ENCODE peak calls at places on chromosomes 7 and 10, in five cellular contexts. One of them, this sample, is unnamed.

GRCh38 chr7:2710901-2711551 is 23.0 kb downstream of the AMZ1 start:
- DNase-seq in spleen: no peak
- DNase-seq in SK-N-MC: no peak
- DNase-seq in suprapubic skin: no peak
- DNase-seq in K562: no peak
- DNase-seq in this sample: no peak

GRCh38 chr10:18376650-18377049 is 236.4 kb downstream of the CACNB2 start:
- DNase-seq in spleen: no peak
- DNase-seq in SK-N-MC: no peak
- DNase-seq in suprapubic skin: no peak
- DNase-seq in K562: no peak
- DNase-seq in this sample: no peak

GRCh38 chr7:115471891-115472290 is 550.0 kb downstream of the MDFIC start:
- DNase-seq in spleen: no peak
- DNase-seq in SK-N-MC: no peak
- DNase-seq in suprapubic skin: no peak
- DNase-seq in K562: no peak
- DNase-seq in this sample: no peak

GRCh38 chr7:137130751-137131158 is 212.8 kb downstream of the PTN start:
- DNase-seq in spleen: peak
- DNase-seq in SK-N-MC: no peak
- DNase-seq in suprapubic skin: no peak
- DNase-seq in K562: no peak
- DNase-seq in this sample: no peak

GRCh38 chr10:17784701-17785100 is 24.4 kb upstream of the MRC1 start:
- DNase-seq in spleen: no peak
- DNase-seq in SK-N-MC: no peak
- DNase-seq in suprapubic skin: no peak
- DNase-seq in K562: no peak
- DNase-seq in this sample: no peak

GRCh38 chr7:27581119-27581518 is 81.6 kb downstream of the HIBADH start:
- DNase-seq in spleen: no peak
- DNase-seq in SK-N-MC: no peak
- DNase-seq in suprapubic skin: no peak
- DNase-seq in K562: no peak
- DNase-seq in this sample: peak

GRCh38 chr7:151897951-151898686 is 21.2 kb upstream of the PRKAG2 start:
- DNase-seq in spleen: peak
- DNase-seq in SK-N-MC: no peak
- DNase-seq in suprapubic skin: no peak
- DNase-seq in K562: no peak
- DNase-seq in this sample: no peak

GRCh38 chr10:121241337-121241736 is 356.9 kb downstream of the FGFR2 start:
- DNase-seq in spleen: no peak
- DNase-seq in SK-N-MC: no peak
- DNase-seq in suprapubic skin: no peak
- DNase-seq in K562: no peak
- DNase-seq in this sample: no peak

GRCh38 chr7:105125745-105126144 is 111.7 kb downstream of the KMT2E start:
- DNase-seq in spleen: no peak
- DNase-seq in SK-N-MC: no peak
- DNase-seq in suprapubic skin: no peak
- DNase-seq in K562: no peak
- DNase-seq in this sample: no peak

GRCh38 chr10:79400567-79401004 is 44.8 kb downstream of the ZCCHC24 start:
- DNase-seq in spleen: peak
- DNase-seq in SK-N-MC: no peak
- DNase-seq in suprapubic skin: no peak
- DNase-seq in K562: peak
- DNase-seq in this sample: no peak

GRCh38 chr10:13775786-13776780 is 189.3 kb downstream of the PRPF18 start:
- DNase-seq in spleen: no peak
- DNase-seq in SK-N-MC: no peak
- DNase-seq in suprapubic skin: no peak
- DNase-seq in K562: no peak
- DNase-seq in this sample: no peak

GRCh38 chr10:125621052-125621451 is 61.9 kb downstream of the TEX36 start:
- DNase-seq in spleen: no peak
- DNase-seq in SK-N-MC: no peak
- DNase-seq in suprapubic skin: no peak
- DNase-seq in K562: no peak
- DNase-seq in this sample: no peak

GRCh38 chr10:90890347-90890746 is 18.6 kb downstream of the RPP30 start:
- DNase-seq in spleen: no peak
- DNase-seq in SK-N-MC: no peak
- DNase-seq in suprapubic skin: no peak
- DNase-seq in K562: no peak
- DNase-seq in this sample: no peak

GRCh38 chr7:107014381-107015023 is 30.0 kb upstream of the PRKAR2B start:
- DNase-seq in spleen: no peak
- DNase-seq in SK-N-MC: peak
- DNase-seq in suprapubic skin: no peak
- DNase-seq in K562: no peak
- DNase-seq in this sample: no peak

GRCh38 chr10:100866575-100867098 is 46.1 kb upstream of the SLF2 start:
- DNase-seq in spleen: no peak
- DNase-seq in SK-N-MC: no peak
- DNase-seq in suprapubic skin: no peak
- DNase-seq in K562: no peak
- DNase-seq in this sample: no peak

GRCh38 chr7:151142686-151143040 is 24.8 kb downstream of the GBX1 start:
- DNase-seq in spleen: peak
- DNase-seq in SK-N-MC: no peak
- DNase-seq in suprapubic skin: no peak
- DNase-seq in K562: no peak
- DNase-seq in this sample: no peak

GRCh38 chr7:100220833-100221718 is 1.3 kb downstream of the PVRIG start:
- DNase-seq in spleen: peak
- DNase-seq in SK-N-MC: no peak
- DNase-seq in suprapubic skin: no peak
- DNase-seq in K562: no peak
- DNase-seq in this sample: no peak
- H3K4me3 ChIP-seq in spleen: peak
- H3K4me3 ChIP-seq in SK-N-MC: no peak
- H3K4me3 ChIP-seq in suprapubic skin: peak
- H3K4me3 ChIP-seq in K562: no peak
- H3K4me3 ChIP-seq in this sample: no peak

GRCh38 chr10:119775529-119775928 is 49.7 kb downstream of the INPP5F start:
- DNase-seq in spleen: no peak
- DNase-seq in SK-N-MC: no peak
- DNase-seq in suprapubic skin: no peak
- DNase-seq in K562: no peak
- DNase-seq in this sample: no peak

GRCh38 chr10:119770928-119771327 is 45.1 kb downstream of the INPP5F start:
- DNase-seq in spleen: no peak
- DNase-seq in SK-N-MC: no peak
- DNase-seq in suprapubic skin: no peak
- DNase-seq in K562: no peak
- DNase-seq in this sample: no peak

GRCh38 chr10:119772347-119772746 is 46.5 kb downstream of the INPP5F start:
- DNase-seq in spleen: no peak
- DNase-seq in SK-N-MC: no peak
- DNase-seq in suprapubic skin: no peak
- DNase-seq in K562: no peak
- DNase-seq in this sample: no peak

GRCh38 chr10:119768455-119769094 is 42.7 kb downstream of the INPP5F start:
- DNase-seq in spleen: no peak
- DNase-seq in SK-N-MC: no peak
- DNase-seq in suprapubic skin: no peak
- DNase-seq in K562: no peak
- DNase-seq in this sample: peak

DNA sequence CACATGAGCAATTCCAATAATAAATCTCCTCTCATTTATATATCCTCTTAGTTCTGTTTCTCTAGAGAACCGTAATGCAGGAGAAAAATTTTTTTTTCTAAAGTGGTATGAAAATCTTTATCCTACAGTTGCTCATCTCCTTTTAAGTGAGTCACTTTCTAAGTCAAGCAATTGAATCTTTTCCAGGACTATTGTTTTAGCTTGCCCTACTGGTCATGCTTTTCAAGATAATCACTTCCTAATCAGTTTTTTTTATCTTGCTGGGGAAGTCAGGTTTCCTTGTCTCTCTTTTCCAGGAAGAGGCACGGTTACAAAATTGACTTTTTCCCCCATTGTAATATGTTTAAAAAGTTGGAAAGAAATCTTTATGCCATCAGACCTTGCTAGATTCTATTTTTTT is 44.0 kb downstream of the INPP5F start:
- DNase-seq in spleen: no peak
- DNase-seq in SK-N-MC: no peak
- DNase-seq in suprapubic skin: no peak
- DNase-seq in K562: no peak
- DNase-seq in this sample: no peak
- TF ChIP-seq POLR2AphosphoS5 in spleen: no peak
- TF ChIP-seq POLR2AphosphoS5 in SK-N-MC: no peak
- TF ChIP-seq POLR2AphosphoS5 in suprapubic skin: no peak
- TF ChIP-seq POLR2AphosphoS5 in K562: no peak
- TF ChIP-seq POLR2AphosphoS5 in this sample: no peak

DNA sequence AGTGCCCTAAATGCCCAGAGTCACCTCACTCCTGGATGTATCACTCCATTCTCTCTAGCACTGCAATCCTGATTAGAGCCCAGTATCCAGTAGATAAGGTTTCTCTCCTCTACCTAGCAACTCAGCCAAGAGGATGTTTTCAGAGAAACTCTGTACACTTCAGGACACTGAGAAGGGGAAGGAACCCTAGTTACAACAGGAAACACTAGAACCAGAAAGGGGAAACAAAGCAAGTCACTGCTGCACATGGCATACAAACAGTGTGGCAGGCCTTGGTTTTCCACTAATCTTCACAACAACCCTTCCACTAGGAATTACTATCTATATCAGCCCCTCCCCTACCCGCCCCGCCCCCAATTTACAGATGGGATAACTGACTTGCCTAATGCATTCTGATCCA is 1.6 kb downstream of the FAM204A start:
- DNase-seq in spleen: no peak
- DNase-seq in SK-N-MC: no peak
- DNase-seq in suprapubic skin: no peak
- DNase-seq in K562: peak
- DNase-seq in this sample: peak
- H3K4me3 ChIP-seq in spleen: no peak
- H3K4me3 ChIP-seq in SK-N-MC: peak
- H3K4me3 ChIP-seq in suprapubic skin: no peak
- H3K4me3 ChIP-seq in K562: no peak
- H3K4me3 ChIP-seq in this sample: peak

GRCh38 chr7:99254390-99254789 is 18.2 kb upstream of the MYH16 start:
- DNase-seq in spleen: no peak
- DNase-seq in SK-N-MC: no peak
- DNase-seq in suprapubic skin: no peak
- DNase-seq in K562: no peak
- DNase-seq in this sample: no peak
- TF ChIP-seq POLR2AphosphoS5 in spleen: no peak
- TF ChIP-seq POLR2AphosphoS5 in SK-N-MC: no peak
- TF ChIP-seq POLR2AphosphoS5 in suprapubic skin: no peak
- TF ChIP-seq POLR2AphosphoS5 in K562: no peak
- TF ChIP-seq POLR2AphosphoS5 in this sample: no peak

DNA sequence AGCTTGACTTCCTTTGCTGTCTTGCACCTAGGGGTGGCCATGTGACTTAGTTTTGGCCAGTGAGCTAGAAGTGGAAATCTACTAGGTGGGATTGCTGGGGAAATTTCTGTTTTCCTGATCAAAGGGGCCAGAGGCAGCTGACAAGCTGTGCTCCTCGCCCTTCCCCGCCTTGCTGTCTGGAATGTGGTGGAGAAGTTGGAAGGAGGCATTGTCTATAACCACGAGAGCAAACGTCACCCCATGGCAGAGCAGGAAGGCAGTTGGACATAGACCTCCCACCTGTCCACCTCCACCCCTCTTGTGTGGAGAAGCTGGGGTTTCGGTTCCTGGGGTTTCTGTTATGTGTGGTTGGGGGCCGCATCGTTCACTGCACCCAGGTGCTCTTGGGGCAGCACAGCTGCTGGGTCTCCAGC is 7.3 kb downstream of the SFRP5 start:
- DNase-seq in spleen: no peak
- DNase-seq in SK-N-MC: no peak
- DNase-seq in suprapubic skin: no peak
- DNase-seq in K562: no peak
- DNase-seq in this sample: no peak
- H3K4me3 ChIP-seq in spleen: no peak
- H3K4me3 ChIP-seq in SK-N-MC: no peak
- H3K4me3 ChIP-seq in suprapubic skin: no peak
- H3K4me3 ChIP-seq in K562: no peak
- H3K4me3 ChIP-seq in this sample: no peak

GRCh38 chr10:24908793-24909423 is 43.5 kb downstream of the PRTFDC1 start:
- DNase-seq in spleen: no peak
- DNase-seq in SK-N-MC: no peak
- DNase-seq in suprapubic skin: no peak
- DNase-seq in K562: peak
- DNase-seq in this sample: no peak

GRCh38 chr10:24914148-24914547 is 38.3 kb downstream of the PRTFDC1 start:
- DNase-seq in spleen: no peak
- DNase-seq in SK-N-MC: no peak
- DNase-seq in suprapubic skin: no peak
- DNase-seq in K562: no peak
- DNase-seq in this sample: no peak

GRCh38 chr10:24910574-24910973 is 41.8 kb downstream of the PRTFDC1 start:
- DNase-seq in spleen: no peak
- DNase-seq in SK-N-MC: no peak
- DNase-seq in suprapubic skin: no peak
- DNase-seq in K562: no peak
- DNase-seq in this sample: no peak

GRCh38 chr10:24915304-24915703 is 37.1 kb downstream of the PRTFDC1 start:
- DNase-seq in spleen: no peak
- DNase-seq in SK-N-MC: no peak
- DNase-seq in suprapubic skin: no peak
- DNase-seq in K562: no peak
- DNase-seq in this sample: no peak

DNA sequence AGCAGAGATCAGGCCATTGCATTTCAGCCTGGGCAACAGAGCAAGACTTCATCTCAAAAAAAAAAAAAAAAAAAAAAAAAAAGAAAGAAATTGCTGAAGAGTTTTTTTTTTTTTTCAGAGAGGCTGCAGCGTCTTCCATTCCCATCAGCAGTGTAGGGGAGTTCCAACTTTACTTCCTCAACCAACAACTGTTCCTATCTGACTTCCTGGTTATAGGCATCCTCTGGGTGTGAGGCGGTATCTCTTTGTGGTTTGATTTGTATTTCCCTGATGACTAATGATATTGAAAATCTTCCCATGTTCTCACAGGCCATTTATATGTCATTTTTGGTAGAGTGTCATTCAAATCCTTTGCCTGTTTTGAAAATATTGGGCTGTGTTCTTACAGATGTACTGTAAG is 40.2 kb downstream of the PRTFDC1 start:
- DNase-seq in spleen: no peak
- DNase-seq in SK-N-MC: no peak
- DNase-seq in suprapubic skin: no peak
- DNase-seq in K562: no peak
- DNase-seq in this sample: no peak
- TF ChIP-seq POLR2AphosphoS5 in spleen: no peak
- TF ChIP-seq POLR2AphosphoS5 in SK-N-MC: no peak
- TF ChIP-seq POLR2AphosphoS5 in suprapubic skin: no peak
- TF ChIP-seq POLR2AphosphoS5 in K562: no peak
- TF ChIP-seq POLR2AphosphoS5 in this sample: no peak

GRCh38 chr7:22332481-22332880 is 24.5 kb downstream of the RAPGEF5 start:
- DNase-seq in spleen: no peak
- DNase-seq in SK-N-MC: no peak
- DNase-seq in suprapubic skin: no peak
- DNase-seq in K562: no peak
- DNase-seq in this sample: no peak
- H3K4me3 ChIP-seq in spleen: no peak
- H3K4me3 ChIP-seq in SK-N-MC: no peak
- H3K4me3 ChIP-seq in suprapubic skin: no peak
- H3K4me3 ChIP-seq in K562: no peak
- H3K4me3 ChIP-seq in this sample: no peak

This sample was measured in HL-60.